ENCODE peak calls at places on chromosomes 2 and 18, in six cellular contexts. N is mesenchymal stem cell, Y is trophoblast cell, G is neuronal stem cell, T is H9, P is H1. Z is an unnamed sample.

GRCh38 chr2:101818531-101819451 is 121.3 kb downstream of the MAP4K4 start:
- DNase-seq in N (peak), Y (peak), G (no peak), T (no peak), P (no peak), Z (peak)

GRCh38 chr2:26579025-26579722 is 62.0 kb downstream of the CIB4 start:
- DNase-seq in N (no peak), Y (no peak), G (no peak), T (no peak), P (no peak), Z (no peak)

GRCh38 chr2:119126650-119127049 is 31.9 kb downstream of the C1QL2 start:
- DNase-seq in N (no peak), Y (no peak), G (peak), T (peak), P (peak), Z (no peak)

GRCh38 chr18:12946549-12947354 is 1.1 kb upstream of the SEH1L start:
- DNase-seq in N (peak), Y (peak), G (peak), T (peak), P (no peak), Z (peak)

GRCh38 chr2:46942143-46942526 is 26.5 kb upstream of the MCFD2 start:
- DNase-seq in N (peak), Y (peak), G (no peak), T (no peak), P (no peak), Z (no peak)

GRCh38 chr2:178764097-178764496 is 43.1 kb downstream of the TTN start:
- DNase-seq in N (no peak), Y (no peak), G (no peak), T (no peak), P (no peak), Z (no peak)

GRCh38 chr2:98704499-98705332 is 26.2 kb downstream of the MGAT4A start:
- DNase-seq in N (no peak), Y (no peak), G (no peak), T (no peak), P (no peak), Z (no peak)

GRCh38 chr2:225276207-225276606 is 123.3 kb upstream of the NYAP2 start:
- DNase-seq in N (no peak), Y (no peak), G (no peak), T (no peak), P (no peak), Z (no peak)

GRCh38 chr18:55321268-55322175 is 266.5 kb downstream of the TCF4 start:
- DNase-seq in N (peak), Y (peak), G (peak), T (peak), P (peak), Z (peak)

GRCh38 chr2:223720367-223720766 is 117.0 kb downstream of the AP1S3 start:
- DNase-seq in N (no peak), Y (no peak), G (no peak), T (no peak), P (no peak), Z (no peak)

GRCh38 chr2:217218269-217219140 is 358.6 kb upstream of the TNP1 start:
- DNase-seq in N (peak), Y (no peak), G (no peak), T (no peak), P (no peak), Z (peak)

GRCh38 chr2:239289545-239289944 is 111.3 kb downstream of the HDAC4 start:
- DNase-seq in N (no peak), Y (no peak), G (no peak), T (no peak), P (no peak), Z (no peak)

GRCh38 chr2:67186871-67187270 is 210.3 kb upstream of the ETAA1 start:
- DNase-seq in N (no peak), Y (no peak), G (no peak), T (no peak), P (no peak), Z (no peak)

GRCh38 chr2:2840101-2840531 is 509.0 kb upstream of the MYT1L start:
- DNase-seq in N (no peak), Y (no peak), G (no peak), T (peak), P (peak), Z (no peak)

GRCh38 chr18:48921305-48922202 is 29.2 kb downstream of the SMAD7 start:
- DNase-seq in N (no peak), Y (no peak), G (no peak), T (peak), P (no peak), Z (no peak)

GRCh38 chr2:37838541-37839167 is 86.4 kb upstream of the RMDN2 start:
- DNase-seq in N (no peak), Y (no peak), G (no peak), T (no peak), P (no peak), Z (no peak)

GRCh38 chr2:242011991-242012764 is 142.6 kb downstream of the RTP5 start:
- DNase-seq in N (no peak), Y (peak), G (no peak), T (no peak), P (no peak), Z (no peak)

GRCh38 chr2:149732001-149732685 is 144.6 kb upstream of the MMADHC start:
- DNase-seq in N (peak), Y (no peak), G (no peak), T (no peak), P (no peak), Z (peak)

GRCh38 chr18:78767648-78768071 is 212.0 kb upstream of the SALL3 start:
- DNase-seq in N (no peak), Y (no peak), G (no peak), T (no peak), P (no peak), Z (no peak)

GRCh38 chr2:58677763-58678162 is 436.6 kb upstream of the FANCL start:
- DNase-seq in N (no peak), Y (no peak), G (no peak), T (no peak), P (no peak), Z (no peak)

GRCh38 chr2:61089797-61090196 is 24.1 kb downstream of the SANBR start:
- DNase-seq in N (no peak), Y (no peak), G (no peak), T (no peak), P (no peak), Z (no peak)

GRCh38 chr18:67041334-67041733 is 437.4 kb upstream of the CDH19 start:
- DNase-seq in N (no peak), Y (no peak), G (peak), T (no peak), P (no peak), Z (no peak)

DNA sequence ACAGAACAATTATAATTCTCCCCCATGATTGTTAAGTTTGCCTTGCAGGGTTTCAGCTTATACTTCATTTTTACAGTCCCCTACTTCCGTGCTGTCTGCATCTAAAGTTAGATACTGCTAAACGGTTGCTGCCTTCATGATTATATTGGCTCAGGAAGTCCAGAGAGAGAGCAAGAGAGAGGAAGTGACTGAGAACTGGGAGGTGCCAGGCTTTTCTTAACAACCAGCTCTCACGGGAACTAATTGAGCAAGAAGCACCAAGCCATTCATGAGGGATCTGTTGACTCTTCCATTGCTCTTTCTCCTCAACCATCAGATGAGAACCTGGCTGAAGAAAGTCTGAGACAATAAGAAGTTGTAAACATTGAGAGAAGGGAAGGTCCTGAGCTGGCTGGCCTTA is 125.5 kb upstream of the SIX2 start:
- DNase-seq in N (peak), Y (no peak), G (no peak), T (no peak), P (no peak), Z (peak)
- H4K91ac ChIP-seq in N (no peak), Y (no peak), G (no peak), T (no peak), P (no peak), Z (no peak)

GRCh38 chr2:22382439-22383169 is 1002.4 kb upstream of the KLHL29 start:
- DNase-seq in N (no peak), Y (no peak), G (peak), T (no peak), P (no peak), Z (no peak)
- H4K8ac ChIP-seq in N (no peak), Y (no peak), G (no peak), T (no peak), P (peak), Z (no peak)

GRCh38 chr18:43539862-43540261 is 262.6 kb upstream of the SYT4 start:
- DNase-seq in N (no peak), Y (no peak), G (no peak), T (no peak), P (no peak), Z (no peak)

GRCh38 chr18:43542016-43542415 is 264.7 kb upstream of the SYT4 start:
- DNase-seq in N (no peak), Y (no peak), G (no peak), T (no peak), P (no peak), Z (no peak)

DNA sequence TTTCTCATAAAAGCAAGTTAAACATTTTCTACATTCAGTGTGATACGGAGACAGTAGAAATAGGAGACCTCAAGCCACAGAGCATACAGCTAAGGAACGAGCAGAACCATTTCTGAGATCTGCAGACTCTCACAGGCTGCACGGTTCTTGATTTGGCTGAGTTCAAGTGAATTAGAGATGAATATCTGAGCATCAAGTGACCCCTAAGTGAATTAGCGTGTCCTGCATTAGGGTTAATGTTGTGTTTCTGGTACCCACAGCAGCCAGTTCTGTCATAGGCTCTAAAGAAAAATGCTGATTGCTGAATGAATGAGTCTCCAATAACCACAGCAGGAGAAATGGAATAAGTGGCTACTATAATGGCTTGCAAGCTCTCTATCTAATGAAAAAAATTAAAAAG is 265.9 kb upstream of the SYT4 start:
- DNase-seq in N (no peak), Y (no peak), G (no peak), T (no peak), P (no peak), Z (no peak)
- H4K91ac ChIP-seq in N (no peak), Y (no peak), G (no peak), T (no peak), P (no peak), Z (no peak)

GRCh38 chr2:135011633-135012032 is 35.6 kb downstream of the MAP3K19 start:
- DNase-seq in N (no peak), Y (no peak), G (no peak), T (no peak), P (no peak), Z (no peak)
- H4K8ac ChIP-seq in N (no peak), Y (no peak), G (no peak), T (no peak), P (no peak), Z (no peak)

DNA sequence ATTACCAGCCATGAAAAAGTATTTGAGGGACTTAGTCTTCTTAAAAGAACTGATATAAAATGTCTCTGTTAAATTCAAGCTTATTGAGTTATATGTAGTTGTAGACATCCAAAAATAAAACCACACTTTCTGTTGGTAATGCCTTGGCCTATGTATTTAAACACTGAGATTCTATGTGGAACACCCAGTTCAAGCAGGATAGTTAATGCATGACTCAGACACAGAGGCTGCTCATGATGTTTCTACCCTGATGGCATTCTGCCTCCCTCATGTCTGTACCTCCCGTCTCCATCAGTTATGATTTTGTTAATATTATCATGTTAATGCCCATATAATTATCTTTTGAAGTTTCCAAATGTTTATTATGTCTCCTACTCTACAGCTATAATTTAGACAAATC is 164.5 kb downstream of the XIRP2 start:
- DNase-seq in N (peak), Y (no peak), G (no peak), T (no peak), P (no peak), Z (peak)
- H4K91ac ChIP-seq in N (no peak), Y (no peak), G (no peak), T (no peak), P (no peak), Z (no peak)

DNA sequence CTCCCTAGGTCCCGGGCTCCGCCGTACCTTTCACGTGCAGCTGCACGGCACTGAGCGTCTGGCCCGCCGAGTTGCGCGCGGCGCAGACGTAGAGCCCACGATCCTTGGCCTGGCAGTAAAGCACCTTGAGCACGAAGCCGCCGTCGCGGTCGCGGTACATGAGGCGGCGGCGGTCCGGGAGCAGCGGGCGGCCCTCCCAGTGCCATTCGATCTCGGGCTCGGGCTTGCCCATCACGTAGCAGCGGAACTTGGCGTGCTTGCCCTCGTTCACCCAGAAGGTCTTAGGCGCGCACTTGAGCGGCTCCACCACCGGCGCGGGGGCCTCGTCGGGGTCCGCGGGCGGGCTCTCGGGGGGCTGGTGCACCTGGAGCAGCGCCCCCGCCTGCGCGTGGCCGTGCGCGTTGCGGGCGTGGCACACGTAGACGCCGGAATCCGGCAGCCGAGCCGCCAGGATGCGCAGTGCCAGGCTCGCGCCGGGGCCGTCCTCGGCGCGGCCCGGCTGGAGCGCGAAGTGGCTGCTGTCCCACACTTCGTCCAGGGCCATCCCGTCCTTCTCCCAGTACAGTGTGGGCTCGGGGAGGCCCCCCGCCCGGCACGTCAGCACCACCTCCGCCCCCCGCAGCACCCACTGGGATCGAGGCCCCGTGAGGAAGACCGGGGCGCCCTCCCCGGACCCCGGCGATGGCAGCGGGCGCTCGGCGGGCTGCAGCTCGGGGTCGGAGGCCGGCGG is 980 bp downstream of the OBSL1 start:
- DNase-seq in N (peak), Y (no peak), G (peak), T (no peak), P (no peak), Z (peak)
- H4K8ac ChIP-seq in N (peak), Y (peak), G (peak), T (no peak), P (peak), Z (peak)

DNA sequence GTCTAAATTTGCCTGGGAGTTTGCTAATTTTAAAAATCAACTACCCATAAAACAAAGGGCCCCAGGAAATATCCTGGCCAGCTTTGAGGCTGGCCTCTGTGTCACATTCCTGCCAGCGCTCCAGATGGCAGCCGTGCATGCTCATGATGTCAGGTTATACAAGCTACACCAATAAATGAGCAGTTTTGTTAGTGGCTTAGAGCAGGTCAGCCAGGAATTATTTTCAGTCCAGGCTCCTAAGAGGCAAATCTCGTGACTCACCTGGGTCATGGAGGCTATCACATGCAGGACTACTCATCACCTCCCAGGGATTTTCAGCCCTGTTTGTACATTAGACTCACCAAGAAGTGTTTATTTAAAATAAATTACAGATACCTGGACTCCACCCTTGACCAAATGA is 31.7 kb downstream of the ABHD3 start:
- DNase-seq in N (no peak), Y (peak), G (no peak), T (no peak), P (no peak), Z (peak)
- H4K91ac ChIP-seq in N (no peak), Y (no peak), G (no peak), T (no peak), P (no peak), Z (no peak)

GRCh38 chr2:142858991-142859390 is 18.5 kb upstream of the KYNU start:
- DNase-seq in N (no peak), Y (no peak), G (no peak), T (no peak), P (no peak), Z (no peak)

GRCh38 chr2:142867161-142867560 is 10.3 kb upstream of the KYNU start:
- DNase-seq in N (no peak), Y (no peak), G (no peak), T (no peak), P (no peak), Z (no peak)

GRCh38 chr2:142865924-142866323 is 11.5 kb upstream of the KYNU start:
- DNase-seq in N (peak), Y (no peak), G (no peak), T (no peak), P (no peak), Z (peak)

GRCh38 chr2:142866426-142866825 is 11.0 kb upstream of the KYNU start:
- DNase-seq in N (no peak), Y (no peak), G (no peak), T (no peak), P (no peak), Z (no peak)

GRCh38 chr2:142863485-142863921 is 14.0 kb upstream of the KYNU start:
- DNase-seq in N (peak), Y (no peak), G (no peak), T (no peak), P (no peak), Z (peak)
- H4K8ac ChIP-seq in N (no peak), Y (no peak), G (no peak), T (no peak), P (no peak), Z (no peak)

GRCh38 chr18:70207181-70207580 is 1.7 kb upstream of the RTTN start:
- DNase-seq in N (no peak), Y (no peak), G (no peak), T (peak), P (no peak), Z (no peak)

GRCh38 chr18:70200286-70200685 is 5.2 kb downstream of the RTTN start:
- DNase-seq in N (no peak), Y (no peak), G (no peak), T (no peak), P (no peak), Z (no peak)

GRCh38 chr18:70205421-70206397 is at the start of gene RTTN:
- DNase-seq in N (peak), Y (peak), G (peak), T (peak), P (peak), Z (peak)
- H4K91ac ChIP-seq in N (peak), Y (peak), G (no peak), T (no peak), P (peak), Z (peak)

DNA sequence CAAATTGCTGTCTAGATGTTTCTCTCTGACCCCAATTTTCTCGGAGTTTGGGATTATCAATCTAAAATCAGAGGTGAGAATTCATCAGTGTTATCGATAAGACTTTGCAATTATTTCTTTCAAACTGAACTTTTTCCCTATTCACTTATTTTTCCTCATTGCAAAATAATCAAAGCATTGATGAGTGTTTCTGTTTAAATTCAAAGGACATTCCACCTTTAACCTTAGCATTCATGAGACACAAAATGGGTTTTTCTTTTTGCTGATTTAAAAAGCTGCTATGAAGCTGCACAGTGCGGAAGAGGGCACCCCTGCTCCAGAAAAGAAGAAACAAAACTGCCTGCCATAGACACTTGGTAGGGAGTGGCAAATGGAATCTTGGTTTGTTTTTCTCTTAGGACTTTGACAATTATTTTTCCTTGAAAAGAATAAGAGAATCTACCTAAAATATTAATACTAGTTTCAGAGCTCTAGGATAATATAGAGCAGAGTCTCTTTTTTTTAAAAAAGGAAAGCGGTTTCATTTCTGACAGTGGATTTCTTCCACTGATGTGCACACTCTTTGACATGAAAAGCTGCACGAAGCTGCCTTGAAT is 203.4 kb downstream of the TGIF1 start:
- DNase-seq in N (no peak), Y (no peak), G (no peak), T (no peak), P (no peak), Z (no peak)
- H4K8ac ChIP-seq in N (no peak), Y (no peak), G (no peak), T (no peak), P (no peak), Z (peak)

Z was measured in IMR-90.